ENCODE peak calls at places on chromosomes 3 and 15, in six cellular contexts. One of them, this sample, is unnamed.
A peak's percentile ranks its signal among the peaks of the same experiment; 100 is the strongest.

GRCh38 chr3:138835177-138835757 is 539 bp upstream of the PIK3CB start:
- ATAC-seq in A549: no peak
- ATAC-seq in K562: no peak
- ATAC-seq in GM12878: no peak
- ATAC-seq in HepG2: peak; percentile 30
- ATAC-seq in upper lobe of left lung: no peak
- ATAC-seq in this sample: peak; percentile 27

GRCh38 chr15:65772909-65773308 is 19.2 kb downstream of the DENND4A start:
- ATAC-seq in K562: no peak
- ATAC-seq in HepG2: no peak
- ATAC-seq in A549: no peak
- ATAC-seq in GM12878: peak; percentile 9
- ATAC-seq in upper lobe of left lung: no peak
- ATAC-seq in this sample: no peak

GRCh38 chr3:108410531-108410984 is 99.8 kb downstream of the MYH15 start:
- ATAC-seq in GM12878: no peak
- ATAC-seq in A549: no peak
- ATAC-seq in K562: no peak
- ATAC-seq in HepG2: no peak
- ATAC-seq in upper lobe of left lung: peak; percentile 79
- ATAC-seq in this sample: no peak

GRCh38 chr3:99430348-99431134 is 207.9 kb upstream of the COL8A1 start:
- ATAC-seq in upper lobe of left lung: no peak
- ATAC-seq in HepG2: no peak
- ATAC-seq in GM12878: peak; percentile 76
- ATAC-seq in K562: no peak
- ATAC-seq in A549: no peak
- ATAC-seq in this sample: no peak

GRCh38 chr15:78347586-78348543 is 7.7 kb downstream of the CRABP1 start:
- ATAC-seq in A549: no peak
- ATAC-seq in upper lobe of left lung: peak; percentile 79
- ATAC-seq in GM12878: no peak
- ATAC-seq in K562: no peak
- ATAC-seq in HepG2: no peak
- ATAC-seq in this sample: no peak

GRCh38 chr3:150936693-150937092 is 31.5 kb upstream of the MINDY4B start:
- ATAC-seq in A549: no peak
- ATAC-seq in K562: no peak
- ATAC-seq in upper lobe of left lung: no peak
- ATAC-seq in GM12878: peak; percentile 31
- ATAC-seq in HepG2: no peak
- ATAC-seq in this sample: no peak

GRCh38 chr3:40120816-40121215 is 188.7 kb upstream of the EIF1B start:
- ATAC-seq in upper lobe of left lung: no peak
- ATAC-seq in K562: peak; percentile 33
- ATAC-seq in HepG2: no peak
- ATAC-seq in A549: peak; percentile 47
- ATAC-seq in GM12878: peak; percentile 41
- ATAC-seq in this sample: no peak

GRCh38 chr3:169327969-169328368 is 335.5 kb downstream of the MECOM start:
- ATAC-seq in upper lobe of left lung: no peak
- ATAC-seq in K562: no peak
- ATAC-seq in HepG2: peak; percentile 78
- ATAC-seq in GM12878: no peak
- ATAC-seq in A549: no peak
- ATAC-seq in this sample: peak; percentile 39

GRCh38 chr15:64503640-64504039 is 43.3 kb downstream of the ZNF609 start:
- ATAC-seq in HepG2: no peak
- ATAC-seq in upper lobe of left lung: no peak
- ATAC-seq in K562: no peak
- ATAC-seq in A549: no peak
- ATAC-seq in GM12878: no peak
- ATAC-seq in this sample: no peak

GRCh38 chr3:127632035-127632434 is 3.0 kb downstream of the PODXL2 start:
- ATAC-seq in A549: no peak
- ATAC-seq in HepG2: no peak
- ATAC-seq in upper lobe of left lung: no peak
- ATAC-seq in GM12878: no peak
- ATAC-seq in K562: no peak
- ATAC-seq in this sample: no peak

GRCh38 chr3:14839236-14839635 is 20.5 kb downstream of the FGD5 start:
- ATAC-seq in HepG2: no peak
- ATAC-seq in GM12878: peak; percentile 60
- ATAC-seq in K562: no peak
- ATAC-seq in A549: no peak
- ATAC-seq in upper lobe of left lung: no peak
- ATAC-seq in this sample: no peak

GRCh38 chr3:126341755-126342150 is 15.5 kb downstream of the KLF15 start:
- ATAC-seq in GM12878: no peak
- ATAC-seq in K562: no peak
- ATAC-seq in HepG2: peak; percentile 29
- ATAC-seq in A549: no peak
- ATAC-seq in upper lobe of left lung: no peak
- ATAC-seq in this sample: no peak

GRCh38 chr3:182725372-182726251 is 67.7 kb upstream of the ATP11B start:
- ATAC-seq in K562: peak; percentile 32
- ATAC-seq in GM12878: no peak
- ATAC-seq in upper lobe of left lung: no peak
- ATAC-seq in HepG2: no peak
- ATAC-seq in A549: peak; percentile 24
- ATAC-seq in this sample: no peak

GRCh38 chr3:41565003-41565402 is 365.7 kb downstream of the CTNNB1 start:
- ATAC-seq in A549: no peak
- ATAC-seq in K562: no peak
- ATAC-seq in HepG2: no peak
- ATAC-seq in upper lobe of left lung: no peak
- ATAC-seq in GM12878: no peak
- ATAC-seq in this sample: no peak

GRCh38 chr3:61954097-61954528 is 392.7 kb downstream of the PTPRG start:
- ATAC-seq in K562: no peak
- ATAC-seq in GM12878: peak; percentile 77
- ATAC-seq in A549: no peak
- ATAC-seq in upper lobe of left lung: no peak
- ATAC-seq in HepG2: no peak
- ATAC-seq in this sample: no peak

GRCh38 chr15:68114356-68114755 is 60.2 kb downstream of the PIAS1 start:
- ATAC-seq in K562: no peak
- ATAC-seq in HepG2: no peak
- ATAC-seq in upper lobe of left lung: no peak
- ATAC-seq in GM12878: peak; percentile 70
- ATAC-seq in A549: no peak
- ATAC-seq in this sample: no peak

GRCh38 chr3:134722899-134723484 is 72.1 kb upstream of the EPHB1 start:
- ATAC-seq in HepG2: no peak
- ATAC-seq in A549: no peak
- ATAC-seq in GM12878: no peak
- ATAC-seq in upper lobe of left lung: no peak
- ATAC-seq in K562: no peak
- ATAC-seq in this sample: no peak

GRCh38 chr3:190173426-190173825 is 52.7 kb upstream of the P3H2 start:
- ATAC-seq in K562: no peak
- ATAC-seq in HepG2: no peak
- ATAC-seq in A549: no peak
- ATAC-seq in GM12878: no peak
- ATAC-seq in upper lobe of left lung: no peak
- ATAC-seq in this sample: no peak

GRCh38 chr15:73965730-73966103 is 26.4 kb downstream of the STOML1 start:
- ATAC-seq in HepG2: no peak
- ATAC-seq in upper lobe of left lung: no peak
- ATAC-seq in GM12878: peak; percentile 83
- ATAC-seq in K562: no peak
- ATAC-seq in A549: no peak
- ATAC-seq in this sample: no peak

GRCh38 chr15:92733934-92734521 is 78.5 kb upstream of the FAM174B start:
- ATAC-seq in HepG2: no peak
- ATAC-seq in upper lobe of left lung: peak; percentile 55
- ATAC-seq in GM12878: peak; percentile 52
- ATAC-seq in K562: peak; percentile 95
- ATAC-seq in A549: peak; percentile 91
- ATAC-seq in this sample: peak; percentile 48

GRCh38 chr3:169627073-169627472 is 36.4 kb downstream of the MECOM start:
- ATAC-seq in GM12878: peak; percentile 37
- ATAC-seq in upper lobe of left lung: no peak
- ATAC-seq in HepG2: no peak
- ATAC-seq in A549: no peak
- ATAC-seq in K562: no peak
- ATAC-seq in this sample: no peak

GRCh38 chr3:149934524-149934923 is 36.2 kb downstream of the PFN2 start:
- ATAC-seq in GM12878: no peak
- ATAC-seq in K562: no peak
- ATAC-seq in upper lobe of left lung: peak; percentile 62
- ATAC-seq in HepG2: no peak
- ATAC-seq in A549: no peak
- ATAC-seq in this sample: peak; percentile 95

GRCh38 chr3:142095866-142096265 is 53.5 kb downstream of the TFDP2 start:
- ATAC-seq in HepG2: no peak
- ATAC-seq in GM12878: no peak
- ATAC-seq in A549: no peak
- ATAC-seq in K562: no peak
- ATAC-seq in upper lobe of left lung: no peak
- ATAC-seq in this sample: no peak

GRCh38 chr3:139457066-139457465 is 19.2 kb downstream of the RBP2 start:
- ATAC-seq in HepG2: no peak
- ATAC-seq in K562: no peak
- ATAC-seq in upper lobe of left lung: no peak
- ATAC-seq in GM12878: no peak
- ATAC-seq in A549: no peak
- ATAC-seq in this sample: no peak

GRCh38 chr3:66031102-66031698 is 7.5 kb downstream of the MAGI1 start:
- ATAC-seq in K562: no peak
- ATAC-seq in upper lobe of left lung: no peak
- ATAC-seq in HepG2: no peak
- ATAC-seq in GM12878: no peak
- ATAC-seq in A549: no peak
- ATAC-seq in this sample: no peak

GRCh38 chr15:43093026-43093425 is 12.8 kb downstream of the UBR1 start:
- ATAC-seq in GM12878: peak; percentile 46
- ATAC-seq in K562: no peak
- ATAC-seq in A549: no peak
- ATAC-seq in upper lobe of left lung: no peak
- ATAC-seq in HepG2: no peak
- ATAC-seq in this sample: no peak

GRCh38 chr3:14725015-14725431 is 50.1 kb downstream of the C3orf20 start:
- ATAC-seq in upper lobe of left lung: peak; percentile 23
- ATAC-seq in A549: no peak
- ATAC-seq in HepG2: no peak
- ATAC-seq in K562: no peak
- ATAC-seq in GM12878: no peak
- ATAC-seq in this sample: peak; percentile 81

GRCh38 chr3:190225186-190225692 is 97.0 kb downstream of the CLDN1 start:
- ATAC-seq in upper lobe of left lung: no peak
- ATAC-seq in A549: no peak
- ATAC-seq in GM12878: peak; percentile 45
- ATAC-seq in HepG2: peak; percentile 70
- ATAC-seq in K562: no peak
- ATAC-seq in this sample: no peak

GRCh38 chr3:125231895-125232294 is 19.3 kb upstream of the SLC12A8 start:
- ATAC-seq in GM12878: peak; percentile 37
- ATAC-seq in HepG2: no peak
- ATAC-seq in upper lobe of left lung: no peak
- ATAC-seq in A549: peak; percentile 43
- ATAC-seq in K562: no peak
- ATAC-seq in this sample: no peak

GRCh38 chr3:123907720-123908119 is 23.6 kb upstream of the MYLK start:
- ATAC-seq in HepG2: no peak
- ATAC-seq in GM12878: no peak
- ATAC-seq in upper lobe of left lung: no peak
- ATAC-seq in A549: no peak
- ATAC-seq in K562: no peak
- ATAC-seq in this sample: no peak
- TF ChIP-seq CTCF in HepG2: peak; percentile 26
- TF ChIP-seq CTCF in GM12878: no peak
- TF ChIP-seq CTCF in upper lobe of left lung: no peak
- TF ChIP-seq CTCF in A549: no peak
- TF ChIP-seq CTCF in K562: no peak
- TF ChIP-seq CTCF in this sample: no peak

GRCh38 chr15:38564557-38565286 is at the start of gene RASGRP1:
- ATAC-seq in HepG2: peak; percentile 90
- ATAC-seq in A549: peak; percentile 91
- ATAC-seq in upper lobe of left lung: peak; percentile 86
- ATAC-seq in K562: peak; percentile 89
- ATAC-seq in GM12878: peak; percentile 66
- ATAC-seq in this sample: peak; percentile 69
- TF ChIP-seq POLR2A in HepG2: no peak
- TF ChIP-seq POLR2A in A549: no peak
- TF ChIP-seq POLR2A in upper lobe of left lung: no peak
- TF ChIP-seq POLR2A in K562: no peak
- TF ChIP-seq POLR2A in GM12878: peak; percentile 77
- TF ChIP-seq POLR2A in this sample: no peak

DNA sequence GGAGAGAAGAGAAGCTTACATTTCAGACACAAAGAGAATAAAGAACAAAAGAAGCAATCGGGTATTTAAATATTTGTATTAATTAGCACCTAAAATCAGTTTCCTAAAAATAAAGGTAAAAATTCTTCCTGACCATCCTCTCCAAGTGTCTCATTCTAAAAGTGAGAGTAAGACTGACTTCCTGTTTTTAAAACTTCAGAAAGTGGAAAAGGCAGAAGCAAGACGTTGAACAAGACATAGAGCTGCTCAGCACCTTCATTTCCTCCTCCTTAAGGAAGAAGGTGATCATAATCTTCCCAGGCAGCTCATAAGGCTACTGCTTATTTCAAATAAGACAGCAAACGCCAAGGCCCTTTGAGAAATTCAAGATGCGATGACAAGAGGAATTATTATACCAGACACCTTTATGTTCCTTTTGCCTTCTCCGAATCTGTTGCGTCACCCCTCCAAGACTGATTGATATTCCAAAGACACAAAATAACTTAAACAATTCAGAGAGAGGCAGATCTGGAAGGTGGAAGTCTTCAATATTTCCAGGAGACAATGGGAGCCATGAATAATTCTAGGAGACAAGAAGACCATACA is 238.8 kb upstream of the TLE3 start:
- ATAC-seq in GM12878: no peak
- ATAC-seq in HepG2: no peak
- ATAC-seq in A549: no peak
- ATAC-seq in K562: no peak
- ATAC-seq in upper lobe of left lung: no peak
- ATAC-seq in this sample: no peak
- TF ChIP-seq EP300 in GM12878: no peak
- TF ChIP-seq EP300 in HepG2: no peak
- TF ChIP-seq EP300 in A549: no peak
- TF ChIP-seq EP300 in K562: no peak
- TF ChIP-seq EP300 in upper lobe of left lung: no peak
- TF ChIP-seq EP300 in this sample: no peak

GRCh38 chr15:88193415-88193814 is 63.1 kb downstream of the NTRK3 start:
- ATAC-seq in HepG2: peak; percentile 69
- ATAC-seq in A549: no peak
- ATAC-seq in K562: peak; percentile 68
- ATAC-seq in upper lobe of left lung: no peak
- ATAC-seq in GM12878: no peak
- ATAC-seq in this sample: no peak
- TF ChIP-seq CTCF in HepG2: no peak
- TF ChIP-seq CTCF in A549: no peak
- TF ChIP-seq CTCF in K562: no peak
- TF ChIP-seq CTCF in upper lobe of left lung: no peak
- TF ChIP-seq CTCF in GM12878: peak; percentile 16
- TF ChIP-seq CTCF in this sample: no peak

GRCh38 chr15:55993111-55993803 is at the start of gene NEDD4:
- ATAC-seq in GM12878: peak; percentile 96
- ATAC-seq in K562: peak; percentile 95
- ATAC-seq in HepG2: peak; percentile 94
- ATAC-seq in upper lobe of left lung: peak; percentile 92
- ATAC-seq in A549: peak; percentile 92
- ATAC-seq in this sample: peak; percentile 97
- TF ChIP-seq POLR2A in GM12878: peak; percentile 68
- TF ChIP-seq POLR2A in K562: peak; percentile 82
- TF ChIP-seq POLR2A in HepG2: peak; percentile 71
- TF ChIP-seq POLR2A in upper lobe of left lung: peak; percentile 47
- TF ChIP-seq POLR2A in A549: peak; percentile 55
- TF ChIP-seq POLR2A in this sample: peak; percentile 33

GRCh38 chr3:197155039-197155438 is 125.4 kb upstream of the MELTF start:
- ATAC-seq in K562: no peak
- ATAC-seq in HepG2: no peak
- ATAC-seq in A549: no peak
- ATAC-seq in upper lobe of left lung: no peak
- ATAC-seq in GM12878: no peak
- ATAC-seq in this sample: no peak
- TF ChIP-seq EP300 in K562: no peak
- TF ChIP-seq EP300 in HepG2: no peak
- TF ChIP-seq EP300 in A549: no peak
- TF ChIP-seq EP300 in upper lobe of left lung: no peak
- TF ChIP-seq EP300 in GM12878: no peak
- TF ChIP-seq EP300 in this sample: no peak

This sample was measured in gastroesophageal sphincter.